ENCODE peak calls at places on chromosomes 7 and 10, in ten cellular contexts. E, X, F, K, N, M, Q, I, A and P are unnamed samples.

GRCh38 chr7:12572941-12573340 is 2.4 kb downstream of the SCIN start:
- DNase-seq in E (no peak), X (no peak), F (no peak), K (no peak), N (no peak), M (no peak), Q (no peak), I (no peak), A (no peak), P (no peak)

GRCh38 chr10:66980276-66980675 is 54.4 kb downstream of the LRRTM3 start:
- DNase-seq in E (no peak), X (no peak), F (no peak), K (no peak), N (no peak), M (no peak), Q (no peak), I (no peak), A (no peak), P (no peak)

GRCh38 chr7:31782411-31782991 is 95.5 kb downstream of the PPP1R17 start:
- DNase-seq in E (no peak), X (peak; percentile 81), F (peak; percentile 11), K (no peak), N (no peak), M (no peak), Q (no peak), I (no peak), A (peak; percentile 79), P (no peak)

GRCh38 chr7:18754766-18755165 is 259.2 kb downstream of the HDAC9 start:
- DNase-seq in E (no peak), X (no peak), F (no peak), K (no peak), N (no peak), M (no peak), Q (no peak), I (no peak), A (peak; percentile 67), P (no peak)

GRCh38 chr10:14507156-14507555 is 176.4 kb upstream of the FRMD4A start:
- DNase-seq in E (no peak), X (peak; percentile 14), F (no peak), K (no peak), N (no peak), M (no peak), Q (no peak), I (peak; percentile 48), A (no peak), P (no peak)

GRCh38 chr7:45975367-45975766 is 54.3 kb upstream of the IGFBP3 start:
- DNase-seq in E (no peak), X (no peak), F (no peak), K (no peak), N (no peak), M (no peak), Q (no peak), I (no peak), A (no peak), P (no peak)

GRCh38 chr7:142463401-142463850 is 205.6 kb upstream of the PRSS58 start:
- DNase-seq in E (no peak), X (no peak), F (no peak), K (no peak), N (no peak), M (no peak), Q (no peak), I (no peak), A (no peak), P (no peak)

GRCh38 chr7:46544396-46545008 is 623.4 kb upstream of the IGFBP3 start:
- DNase-seq in E (no peak), X (peak; percentile 45), F (no peak), K (no peak), N (peak; percentile 68), M (no peak), Q (no peak), I (no peak), A (peak; percentile 94), P (no peak)

GRCh38 chr7:47293884-47294568 is 287.9 kb downstream of the TNS3 start:
- DNase-seq in E (no peak), X (no peak), F (no peak), K (peak; percentile 69), N (peak; percentile 30), M (no peak), Q (peak; percentile 49), I (no peak), A (peak; percentile 33), P (no peak)

GRCh38 chr7:69638674-69639073 is 40.4 kb downstream of the AUTS2 start:
- DNase-seq in E (no peak), X (no peak), F (no peak), K (no peak), N (no peak), M (no peak), Q (no peak), I (no peak), A (no peak), P (no peak)

GRCh38 chr10:47207280-47207613 is 92.8 kb upstream of the GDF10 start:
- DNase-seq in E (no peak), X (no peak), F (no peak), K (no peak), N (no peak), M (no peak), Q (no peak), I (no peak), A (no peak), P (no peak)

GRCh38 chr10:87878664-87879459 is 15.4 kb downstream of the PTEN start:
- DNase-seq in E (no peak), X (peak; percentile 22), F (no peak), K (no peak), N (no peak), M (no peak), Q (no peak), I (no peak), A (no peak), P (no peak)

GRCh38 chr10:21055339-21056135 is 158.4 kb upstream of the NEBL start:
- DNase-seq in E (no peak), X (no peak), F (no peak), K (no peak), N (no peak), M (no peak), Q (no peak), I (no peak), A (no peak), P (no peak)

GRCh38 chr10:68137174-68137573 is 27.9 kb downstream of the MYPN start:
- DNase-seq in E (no peak), X (no peak), F (no peak), K (no peak), N (peak; percentile 89), M (no peak), Q (no peak), I (no peak), A (peak; percentile 57), P (no peak)

GRCh38 chr7:1673581-1674102 is 3.6 kb downstream of the ELFN1 start:
- DNase-seq in E (no peak), X (no peak), F (no peak), K (peak; percentile 9), N (no peak), M (no peak), Q (no peak), I (no peak), A (no peak), P (no peak)

GRCh38 chr7:95776561-95777185 is 4.3 kb downstream of the DYNC1I1 start:
- DNase-seq in E (no peak), X (no peak), F (no peak), K (no peak), N (no peak), M (no peak), Q (no peak), I (no peak), A (no peak), P (no peak)

GRCh38 chr10:87918254-87918859 is 54.9 kb downstream of the PTEN start:
- DNase-seq in E (no peak), X (no peak), F (no peak), K (no peak), N (no peak), M (no peak), Q (no peak), I (no peak), A (no peak), P (no peak)

GRCh38 chr7:141785711-141786552 is 4.1 kb upstream of the TAS2R5 start:
- DNase-seq in E (no peak), X (peak; percentile 70), F (peak; percentile 18), K (no peak), N (peak; percentile 6), M (peak; percentile 1), Q (no peak), I (no peak), A (peak; percentile 64), P (no peak)

GRCh38 chr7:159310457-159311171 is 165.9 kb upstream of the VIPR2 start:
- DNase-seq in E (no peak), X (no peak), F (no peak), K (no peak), N (no peak), M (no peak), Q (no peak), I (no peak), A (no peak), P (no peak)